ENCODE peak calls at places on chromosomes 4 and X, in five cellular contexts. One of them, this sample, is unnamed.
A peak's percentile ranks its signal among the peaks of the same experiment; 100 is the strongest.

GRCh38 chr4:83358410-83358809 is 23.8 kb upstream of the HPSE start:
- DNase-seq in K562: no peak
- DNase-seq in GM23248: peak; percentile 85
- DNase-seq in astrocyte: peak; percentile 81
- DNase-seq in MM.1S: no peak
- DNase-seq in this sample: peak; percentile 37

GRCh38 chrX:155148724-155149537 is 67.3 kb upstream of the VBP1 start:
- DNase-seq in K562: peak; percentile 31
- DNase-seq in MM.1S: no peak
- DNase-seq in GM23248: peak; percentile 25
- DNase-seq in astrocyte: no peak
- DNase-seq in this sample: no peak

GRCh38 chr4:147927377-147928137 is 195.7 kb downstream of the ARHGAP10 start:
- DNase-seq in MM.1S: no peak
- DNase-seq in K562: no peak
- DNase-seq in GM23248: no peak
- DNase-seq in astrocyte: no peak
- DNase-seq in this sample: no peak

GRCh38 chr4:185831125-185831815 is 19.3 kb upstream of the SORBS2 start:
- DNase-seq in astrocyte: no peak
- DNase-seq in GM23248: no peak
- DNase-seq in K562: no peak
- DNase-seq in MM.1S: no peak
- DNase-seq in this sample: no peak

GRCh38 chrX:135741192-135741715 is 26.7 kb downstream of the CT45A3 start:
- DNase-seq in astrocyte: no peak
- DNase-seq in MM.1S: no peak
- DNase-seq in GM23248: no peak
- DNase-seq in K562: peak; percentile 9
- DNase-seq in this sample: no peak

GRCh38 chr4:8077181-8078108 is 81.2 kb downstream of the ABLIM2 start:
- DNase-seq in astrocyte: no peak
- DNase-seq in MM.1S: no peak
- DNase-seq in GM23248: no peak
- DNase-seq in K562: no peak
- DNase-seq in this sample: no peak

GRCh38 chr4:118112647-118113046 is 78.4 kb downstream of the NDST3 start:
- DNase-seq in GM23248: peak; percentile 10
- DNase-seq in MM.1S: no peak
- DNase-seq in K562: no peak
- DNase-seq in astrocyte: peak; percentile 31
- DNase-seq in this sample: no peak

GRCh38 chr4:14169460-14169859 is 541.9 kb upstream of the BOD1L1 start:
- DNase-seq in K562: no peak
- DNase-seq in GM23248: peak; percentile 52
- DNase-seq in astrocyte: peak; percentile 58
- DNase-seq in MM.1S: no peak
- DNase-seq in this sample: no peak

GRCh38 chr4:27701563-27701962 is 840.9 kb downstream of the STIM2 start:
- DNase-seq in K562: no peak
- DNase-seq in GM23248: no peak
- DNase-seq in MM.1S: no peak
- DNase-seq in astrocyte: peak; percentile 0
- DNase-seq in this sample: no peak

GRCh38 chr4:165299399-165300060 is 27.9 kb upstream of the MSMO1 start:
- DNase-seq in GM23248: no peak
- DNase-seq in astrocyte: no peak
- DNase-seq in K562: no peak
- DNase-seq in MM.1S: no peak
- DNase-seq in this sample: no peak

GRCh38 chr4:184807797-184808718 is 17.7 kb downstream of the ACSL1 start:
- DNase-seq in K562: no peak
- DNase-seq in MM.1S: no peak
- DNase-seq in astrocyte: peak; percentile 78
- DNase-seq in GM23248: peak; percentile 61
- DNase-seq in this sample: no peak

GRCh38 chr4:168550071-168550766 is 53.4 kb downstream of the PALLD start:
- DNase-seq in astrocyte: peak; percentile 42
- DNase-seq in K562: no peak
- DNase-seq in MM.1S: no peak
- DNase-seq in GM23248: peak; percentile 63
- DNase-seq in this sample: no peak

GRCh38 chrX:72020788-72021187 is 110.1 kb downstream of the NHSL2 start:
- DNase-seq in K562: no peak
- DNase-seq in astrocyte: no peak
- DNase-seq in GM23248: no peak
- DNase-seq in MM.1S: peak; percentile 53
- DNase-seq in this sample: no peak

GRCh38 chr4:143390764-143391163 is 54.1 kb downstream of the GAB1 start:
- DNase-seq in astrocyte: no peak
- DNase-seq in K562: no peak
- DNase-seq in GM23248: no peak
- DNase-seq in MM.1S: no peak
- DNase-seq in this sample: peak; percentile 36

GRCh38 chr4:146336413-146336807 is 122.1 kb downstream of the REELD1 start:
- DNase-seq in MM.1S: no peak
- DNase-seq in astrocyte: peak; percentile 29
- DNase-seq in GM23248: no peak
- DNase-seq in K562: no peak
- DNase-seq in this sample: no peak

GRCh38 chr4:168731006-168731636 is 234.3 kb downstream of the PALLD start:
- DNase-seq in MM.1S: no peak
- DNase-seq in K562: no peak
- DNase-seq in astrocyte: peak; percentile 61
- DNase-seq in GM23248: peak; percentile 47
- DNase-seq in this sample: no peak

GRCh38 chr4:93199492-93199891 is 629.1 kb upstream of the ATOH1 start:
- DNase-seq in MM.1S: peak; percentile 31
- DNase-seq in GM23248: peak; percentile 53
- DNase-seq in K562: no peak
- DNase-seq in astrocyte: peak; percentile 8
- DNase-seq in this sample: peak; percentile 59

GRCh38 chr4:100372432-100372831 is 145.4 kb downstream of the EMCN start:
- DNase-seq in astrocyte: no peak
- DNase-seq in GM23248: peak; percentile 26
- DNase-seq in K562: no peak
- DNase-seq in MM.1S: no peak
- DNase-seq in this sample: peak; percentile 11

GRCh38 chr4:38241541-38241940 is 281.3 kb downstream of the PTTG2 start:
- DNase-seq in MM.1S: no peak
- DNase-seq in astrocyte: peak; percentile 10
- DNase-seq in GM23248: peak; percentile 21
- DNase-seq in K562: no peak
- DNase-seq in this sample: no peak

GRCh38 chr4:123168812-123169211 is 227.8 kb upstream of the SPRY1 start:
- DNase-seq in GM23248: no peak
- DNase-seq in astrocyte: peak; percentile 20
- DNase-seq in MM.1S: peak; percentile 85
- DNase-seq in K562: no peak
- DNase-seq in this sample: no peak

GRCh38 chrX:130091976-130092522 is 18.2 kb downstream of the ELF4 start:
- DNase-seq in astrocyte: no peak
- DNase-seq in GM23248: no peak
- DNase-seq in MM.1S: peak; percentile 93
- DNase-seq in K562: peak; percentile 73
- DNase-seq in this sample: peak; percentile 32

GRCh38 chr4:37976991-37977470 is 16.8 kb downstream of the PTTG2 start:
- DNase-seq in K562: peak; percentile 92
- DNase-seq in GM23248: peak; percentile 78
- DNase-seq in astrocyte: peak; percentile 26
- DNase-seq in MM.1S: peak; percentile 63
- DNase-seq in this sample: peak; percentile 93

GRCh38 chr4:174398728-174399127 is 115.0 kb downstream of the CEP44 start:
- DNase-seq in GM23248: peak; percentile 80
- DNase-seq in MM.1S: no peak
- DNase-seq in K562: peak; percentile 16
- DNase-seq in astrocyte: peak; percentile 70
- DNase-seq in this sample: no peak

GRCh38 chr4:140943486-140943885 is 187.3 kb upstream of the TBC1D9 start:
- DNase-seq in MM.1S: no peak
- DNase-seq in GM23248: peak; percentile 77
- DNase-seq in astrocyte: peak; percentile 88
- DNase-seq in K562: no peak
- DNase-seq in this sample: no peak
- H3K4me2 ChIP-seq in MM.1S: no peak overlapping the region
- H3K4me2 ChIP-seq in GM23248: peak overlapping the region; percentile 71
- H3K4me2 ChIP-seq in astrocyte: peak overlapping the region; percentile 72
- H3K4me2 ChIP-seq in K562: no peak overlapping the region
- H3K4me2 ChIP-seq in this sample: no peak overlapping the region

GRCh38 chr4:48949518-48950207 is 36.4 kb upstream of the CWH43 start:
- DNase-seq in GM23248: peak; percentile 87
- DNase-seq in MM.1S: no peak
- DNase-seq in K562: no peak
- DNase-seq in astrocyte: no peak
- DNase-seq in this sample: no peak
- H2AFZ ChIP-seq in GM23248: no peak overlapping the region
- H2AFZ ChIP-seq in MM.1S: no peak overlapping the region
- H2AFZ ChIP-seq in K562: no peak overlapping the region
- H2AFZ ChIP-seq in astrocyte: no peak overlapping the region
- H2AFZ ChIP-seq in this sample: no peak overlapping the region

DNA sequence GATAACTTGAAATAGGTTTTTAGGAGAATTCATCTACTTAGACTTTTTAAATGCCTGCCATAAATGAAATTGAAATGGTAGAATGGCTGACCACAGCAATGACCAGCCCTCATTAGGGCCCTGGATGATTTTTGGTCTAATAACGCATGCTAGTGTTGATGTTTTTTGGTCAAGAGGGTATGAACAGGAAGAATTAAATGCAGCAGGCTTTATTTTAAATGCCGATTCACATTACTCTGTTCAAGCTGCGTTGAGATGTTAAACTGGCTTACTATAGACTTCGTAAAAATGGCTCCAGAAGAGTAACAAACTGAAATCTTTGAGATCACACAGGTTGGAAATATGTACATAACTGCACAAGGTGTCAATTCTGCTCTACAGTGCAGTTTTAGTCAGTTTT is 14.6 kb downstream of the DDX3X start:
- DNase-seq in GM23248: no peak
- DNase-seq in K562: no peak
- DNase-seq in MM.1S: no peak
- DNase-seq in astrocyte: no peak
- DNase-seq in this sample: no peak
- H3K4me2 ChIP-seq in GM23248: no peak overlapping the region
- H3K4me2 ChIP-seq in K562: no peak overlapping the region
- H3K4me2 ChIP-seq in MM.1S: no peak overlapping the region
- H3K4me2 ChIP-seq in astrocyte: no peak overlapping the region
- H3K4me2 ChIP-seq in this sample: no peak overlapping the region

DNA sequence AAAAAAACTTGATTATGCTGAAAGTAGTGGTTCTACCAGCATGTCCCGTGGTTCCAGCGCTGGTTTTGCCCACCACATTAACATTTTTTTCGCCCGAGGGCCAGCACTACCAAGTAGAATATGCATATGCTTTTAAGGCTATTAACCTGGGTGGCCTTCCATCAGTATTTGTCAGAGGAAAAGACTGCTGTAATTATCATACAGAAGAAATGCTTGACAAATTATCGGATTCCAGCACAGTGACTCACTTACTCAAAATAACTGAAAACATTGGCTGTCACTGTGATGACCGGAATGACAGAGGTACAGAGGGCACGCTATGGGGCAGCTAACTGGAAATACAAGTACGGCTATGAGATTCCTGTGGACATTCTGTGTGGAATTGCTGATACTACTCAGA is 34.6 kb downstream of the PRPS2 start:
- DNase-seq in astrocyte: peak; percentile 57
- DNase-seq in GM23248: no peak
- DNase-seq in MM.1S: no peak
- DNase-seq in K562: no peak
- DNase-seq in this sample: no peak
- H2AFZ ChIP-seq in astrocyte: no peak overlapping the region
- H2AFZ ChIP-seq in GM23248: no peak overlapping the region
- H2AFZ ChIP-seq in MM.1S: no peak overlapping the region
- H2AFZ ChIP-seq in K562: no peak overlapping the region
- H2AFZ ChIP-seq in this sample: no peak overlapping the region

GRCh38 chr4:6205584-6205965 is 5.2 kb upstream of the JAKMIP1 start:
- DNase-seq in GM23248: no peak
- DNase-seq in MM.1S: no peak
- DNase-seq in K562: no peak
- DNase-seq in astrocyte: no peak
- DNase-seq in this sample: no peak

GRCh38 chr4:6208416-6208815 is 8.1 kb upstream of the JAKMIP1 start:
- DNase-seq in MM.1S: no peak
- DNase-seq in astrocyte: no peak
- DNase-seq in K562: no peak
- DNase-seq in GM23248: no peak
- DNase-seq in this sample: no peak

GRCh38 chr4:6205973-6206372 is 5.6 kb upstream of the JAKMIP1 start:
- DNase-seq in GM23248: no peak
- DNase-seq in MM.1S: no peak
- DNase-seq in astrocyte: no peak
- DNase-seq in K562: no peak
- DNase-seq in this sample: no peak

GRCh38 chr4:6206771-6207290 is 6.5 kb upstream of the JAKMIP1 start:
- DNase-seq in MM.1S: no peak
- DNase-seq in astrocyte: no peak
- DNase-seq in GM23248: no peak
- DNase-seq in K562: no peak
- DNase-seq in this sample: no peak

DNA sequence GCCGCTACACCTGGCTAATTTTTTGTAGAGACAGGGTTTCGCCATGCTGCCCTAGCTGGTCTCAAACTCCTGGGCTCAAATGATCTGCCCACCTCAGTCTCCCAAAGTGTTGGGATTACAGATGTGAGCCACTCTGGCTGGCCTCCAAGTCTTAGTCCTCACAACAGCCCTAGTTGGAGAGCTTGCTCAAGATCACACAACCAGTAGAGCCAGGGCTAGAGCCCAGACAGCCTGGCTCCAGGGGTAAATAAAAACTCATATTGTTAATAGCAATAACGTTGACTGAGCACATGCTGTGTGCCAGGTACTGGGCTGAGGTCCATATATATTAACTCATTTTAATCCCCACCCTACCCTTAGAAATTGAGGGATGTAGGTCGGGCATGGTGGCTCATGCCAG is 7.3 kb upstream of the JAKMIP1 start:
- DNase-seq in MM.1S: no peak
- DNase-seq in K562: no peak
- DNase-seq in astrocyte: no peak
- DNase-seq in GM23248: no peak
- DNase-seq in this sample: no peak
- H3K4me2 ChIP-seq in MM.1S: no peak overlapping the region
- H3K4me2 ChIP-seq in K562: no peak overlapping the region
- H3K4me2 ChIP-seq in astrocyte: no peak overlapping the region
- H3K4me2 ChIP-seq in GM23248: no peak overlapping the region
- H3K4me2 ChIP-seq in this sample: no peak overlapping the region

GRCh38 chrX:133840415-133840814 is 145.0 kb downstream of the GPC3 start:
- DNase-seq in astrocyte: no peak
- DNase-seq in GM23248: no peak
- DNase-seq in MM.1S: no peak
- DNase-seq in K562: no peak
- DNase-seq in this sample: no peak
- H2AFZ ChIP-seq in astrocyte: no peak overlapping the region
- H2AFZ ChIP-seq in GM23248: no peak overlapping the region
- H2AFZ ChIP-seq in MM.1S: no peak overlapping the region
- H2AFZ ChIP-seq in K562: no peak overlapping the region
- H2AFZ ChIP-seq in this sample: no peak overlapping the region

GRCh38 chrX:141176586-141177451 is at the start of gene LDOC1:
- DNase-seq in MM.1S: peak; percentile 76
- DNase-seq in astrocyte: peak; percentile 58
- DNase-seq in GM23248: peak; percentile 70
- DNase-seq in K562: peak; percentile 64
- DNase-seq in this sample: peak; percentile 92
- H3K4me2 ChIP-seq in MM.1S: peak within 1 kb of the TSS; percentile 70
- H3K4me2 ChIP-seq in astrocyte: peak within 1 kb of the TSS; percentile 87
- H3K4me2 ChIP-seq in GM23248: peak within 1 kb of the TSS; percentile 57
- H3K4me2 ChIP-seq in K562: no peak within 1 kb of the TSS
- H3K4me2 ChIP-seq in this sample: peak within 1 kb of the TSS; percentile 85

GRCh38 chr4:183541081-183542045 is 36.5 kb downstream of the ING2 start:
- DNase-seq in astrocyte: no peak
- DNase-seq in GM23248: no peak
- DNase-seq in K562: no peak
- DNase-seq in MM.1S: no peak
- DNase-seq in this sample: peak; percentile 14
- H2AFZ ChIP-seq in astrocyte: no peak overlapping the region
- H2AFZ ChIP-seq in GM23248: peak overlapping the region; percentile 18
- H2AFZ ChIP-seq in K562: peak overlapping the region; percentile 53
- H2AFZ ChIP-seq in MM.1S: no peak overlapping the region
- H2AFZ ChIP-seq in this sample: peak overlapping the region; percentile 36